ENCODE peak calls at places on chromosomes 7 and 10, in nine cellular contexts. One of them, this sample, is unnamed.

GRCh38 chr7:142822714-142823113 is 32.2 kb upstream of the EPHB6 start:
- DNase-seq in stimulated activated effector memory CD8-positive, alpha-beta T cell treated with anti-CD3 and anti-CD28 coated beads, Interleukin-12 subunit alpha, Interleukin-12 subunit beta, amount 100 ng/mL, for 72 hours: no peak
- DNase-seq in caudate nucleus: no peak
- DNase-seq in stimulated activated CD4-positive, alpha-beta T cell treated with anti-CD3 and anti-CD28 coated beads, TNF-alpha, amount 100 ng/mL, for 4 hours: no peak
- DNase-seq in stimulated activated naive B cell treated with anti-CD40 and anti-IgM and Interleukin-4, amounts not matched to agents 10 μg/mL and 1 μg/mL and 100 μg/mL, for 72 hours: no peak
- DNase-seq in NCI-H2107: no peak
- DNase-seq in non-pigmented ciliary epithelial cell: no peak
- DNase-seq in posterior cingulate gyrus: no peak
- DNase-seq in body of pancreas: no peak
- DNase-seq in this sample: no peak

GRCh38 chr10:6062101-6062771 is at the start of gene IL2RA:
- DNase-seq in stimulated activated effector memory CD8-positive, alpha-beta T cell treated with anti-CD3 and anti-CD28 coated beads, Interleukin-12 subunit alpha, Interleukin-12 subunit beta, amount 100 ng/mL, for 72 hours: peak
- DNase-seq in caudate nucleus: no peak
- DNase-seq in stimulated activated CD4-positive, alpha-beta T cell treated with anti-CD3 and anti-CD28 coated beads, TNF-alpha, amount 100 ng/mL, for 4 hours: peak
- DNase-seq in stimulated activated naive B cell treated with anti-CD40 and anti-IgM and Interleukin-4, amounts not matched to agents 10 μg/mL and 1 μg/mL and 100 μg/mL, for 72 hours: no peak
- DNase-seq in NCI-H2107: no peak
- DNase-seq in non-pigmented ciliary epithelial cell: no peak
- DNase-seq in posterior cingulate gyrus: no peak
- DNase-seq in body of pancreas: peak
- DNase-seq in this sample: no peak

GRCh38 chr7:26500749-26501352 is 209.2 kb downstream of the SNX10 start:
- DNase-seq in stimulated activated effector memory CD8-positive, alpha-beta T cell treated with anti-CD3 and anti-CD28 coated beads, Interleukin-12 subunit alpha, Interleukin-12 subunit beta, amount 100 ng/mL, for 72 hours: no peak
- DNase-seq in caudate nucleus: no peak
- DNase-seq in stimulated activated CD4-positive, alpha-beta T cell treated with anti-CD3 and anti-CD28 coated beads, TNF-alpha, amount 100 ng/mL, for 4 hours: no peak
- DNase-seq in stimulated activated naive B cell treated with anti-CD40 and anti-IgM and Interleukin-4, amounts not matched to agents 10 μg/mL and 1 μg/mL and 100 μg/mL, for 72 hours: no peak
- DNase-seq in NCI-H2107: no peak
- DNase-seq in non-pigmented ciliary epithelial cell: no peak
- DNase-seq in posterior cingulate gyrus: no peak
- DNase-seq in body of pancreas: no peak
- DNase-seq in this sample: no peak

GRCh38 chr10:71272122-71272771 is 46.8 kb upstream of the SLC29A3 start:
- DNase-seq in stimulated activated effector memory CD8-positive, alpha-beta T cell treated with anti-CD3 and anti-CD28 coated beads, Interleukin-12 subunit alpha, Interleukin-12 subunit beta, amount 100 ng/mL, for 72 hours: no peak
- DNase-seq in caudate nucleus: no peak
- DNase-seq in stimulated activated CD4-positive, alpha-beta T cell treated with anti-CD3 and anti-CD28 coated beads, TNF-alpha, amount 100 ng/mL, for 4 hours: no peak
- DNase-seq in stimulated activated naive B cell treated with anti-CD40 and anti-IgM and Interleukin-4, amounts not matched to agents 10 μg/mL and 1 μg/mL and 100 μg/mL, for 72 hours: no peak
- DNase-seq in NCI-H2107: no peak
- DNase-seq in non-pigmented ciliary epithelial cell: peak
- DNase-seq in posterior cingulate gyrus: peak
- DNase-seq in body of pancreas: no peak
- DNase-seq in this sample: no peak

GRCh38 chr7:15686957-15687644 is 618 bp upstream of the MEOX2 start:
- DNase-seq in stimulated activated effector memory CD8-positive, alpha-beta T cell treated with anti-CD3 and anti-CD28 coated beads, Interleukin-12 subunit alpha, Interleukin-12 subunit beta, amount 100 ng/mL, for 72 hours: no peak
- DNase-seq in caudate nucleus: no peak
- DNase-seq in stimulated activated CD4-positive, alpha-beta T cell treated with anti-CD3 and anti-CD28 coated beads, TNF-alpha, amount 100 ng/mL, for 4 hours: no peak
- DNase-seq in stimulated activated naive B cell treated with anti-CD40 and anti-IgM and Interleukin-4, amounts not matched to agents 10 μg/mL and 1 μg/mL and 100 μg/mL, for 72 hours: no peak
- DNase-seq in NCI-H2107: no peak
- DNase-seq in non-pigmented ciliary epithelial cell: no peak
- DNase-seq in posterior cingulate gyrus: no peak
- DNase-seq in body of pancreas: no peak
- DNase-seq in this sample: no peak

GRCh38 chr10:63665765-63666164 is 144.6 kb downstream of the REEP3 start:
- DNase-seq in stimulated activated effector memory CD8-positive, alpha-beta T cell treated with anti-CD3 and anti-CD28 coated beads, Interleukin-12 subunit alpha, Interleukin-12 subunit beta, amount 100 ng/mL, for 72 hours: no peak
- DNase-seq in caudate nucleus: no peak
- DNase-seq in stimulated activated CD4-positive, alpha-beta T cell treated with anti-CD3 and anti-CD28 coated beads, TNF-alpha, amount 100 ng/mL, for 4 hours: no peak
- DNase-seq in stimulated activated naive B cell treated with anti-CD40 and anti-IgM and Interleukin-4, amounts not matched to agents 10 μg/mL and 1 μg/mL and 100 μg/mL, for 72 hours: no peak
- DNase-seq in NCI-H2107: no peak
- DNase-seq in non-pigmented ciliary epithelial cell: no peak
- DNase-seq in posterior cingulate gyrus: no peak
- DNase-seq in body of pancreas: no peak
- DNase-seq in this sample: no peak

GRCh38 chr7:18430810-18431209 is 64.7 kb upstream of the HDAC9 start:
- DNase-seq in stimulated activated effector memory CD8-positive, alpha-beta T cell treated with anti-CD3 and anti-CD28 coated beads, Interleukin-12 subunit alpha, Interleukin-12 subunit beta, amount 100 ng/mL, for 72 hours: no peak
- DNase-seq in caudate nucleus: no peak
- DNase-seq in stimulated activated CD4-positive, alpha-beta T cell treated with anti-CD3 and anti-CD28 coated beads, TNF-alpha, amount 100 ng/mL, for 4 hours: no peak
- DNase-seq in stimulated activated naive B cell treated with anti-CD40 and anti-IgM and Interleukin-4, amounts not matched to agents 10 μg/mL and 1 μg/mL and 100 μg/mL, for 72 hours: no peak
- DNase-seq in NCI-H2107: no peak
- DNase-seq in non-pigmented ciliary epithelial cell: no peak
- DNase-seq in posterior cingulate gyrus: no peak
- DNase-seq in body of pancreas: no peak
- DNase-seq in this sample: no peak

GRCh38 chr10:44306147-44306710 is 78.7 kb downstream of the CXCL12 start:
- DNase-seq in stimulated activated effector memory CD8-positive, alpha-beta T cell treated with anti-CD3 and anti-CD28 coated beads, Interleukin-12 subunit alpha, Interleukin-12 subunit beta, amount 100 ng/mL, for 72 hours: no peak
- DNase-seq in caudate nucleus: no peak
- DNase-seq in stimulated activated CD4-positive, alpha-beta T cell treated with anti-CD3 and anti-CD28 coated beads, TNF-alpha, amount 100 ng/mL, for 4 hours: no peak
- DNase-seq in stimulated activated naive B cell treated with anti-CD40 and anti-IgM and Interleukin-4, amounts not matched to agents 10 μg/mL and 1 μg/mL and 100 μg/mL, for 72 hours: no peak
- DNase-seq in NCI-H2107: no peak
- DNase-seq in non-pigmented ciliary epithelial cell: no peak
- DNase-seq in posterior cingulate gyrus: no peak
- DNase-seq in body of pancreas: peak
- DNase-seq in this sample: no peak

GRCh38 chr10:30781571-30782542 is 152.3 kb upstream of the LYZL2 start:
- DNase-seq in stimulated activated effector memory CD8-positive, alpha-beta T cell treated with anti-CD3 and anti-CD28 coated beads, Interleukin-12 subunit alpha, Interleukin-12 subunit beta, amount 100 ng/mL, for 72 hours: no peak
- DNase-seq in caudate nucleus: peak
- DNase-seq in stimulated activated CD4-positive, alpha-beta T cell treated with anti-CD3 and anti-CD28 coated beads, TNF-alpha, amount 100 ng/mL, for 4 hours: no peak
- DNase-seq in stimulated activated naive B cell treated with anti-CD40 and anti-IgM and Interleukin-4, amounts not matched to agents 10 μg/mL and 1 μg/mL and 100 μg/mL, for 72 hours: no peak
- DNase-seq in NCI-H2107: no peak
- DNase-seq in non-pigmented ciliary epithelial cell: no peak
- DNase-seq in posterior cingulate gyrus: peak
- DNase-seq in body of pancreas: no peak
- DNase-seq in this sample: no peak

GRCh38 chr10:72954596-72955569 is at the start of gene PLA2G12B:
- DNase-seq in stimulated activated effector memory CD8-positive, alpha-beta T cell treated with anti-CD3 and anti-CD28 coated beads, Interleukin-12 subunit alpha, Interleukin-12 subunit beta, amount 100 ng/mL, for 72 hours: no peak
- DNase-seq in caudate nucleus: no peak
- DNase-seq in stimulated activated CD4-positive, alpha-beta T cell treated with anti-CD3 and anti-CD28 coated beads, TNF-alpha, amount 100 ng/mL, for 4 hours: no peak
- DNase-seq in stimulated activated naive B cell treated with anti-CD40 and anti-IgM and Interleukin-4, amounts not matched to agents 10 μg/mL and 1 μg/mL and 100 μg/mL, for 72 hours: no peak
- DNase-seq in NCI-H2107: no peak
- DNase-seq in non-pigmented ciliary epithelial cell: no peak
- DNase-seq in posterior cingulate gyrus: no peak
- DNase-seq in body of pancreas: no peak
- DNase-seq in this sample: no peak

GRCh38 chr10:48670978-48671913 is 13.4 kb upstream of the WDFY4 start:
- DNase-seq in stimulated activated effector memory CD8-positive, alpha-beta T cell treated with anti-CD3 and anti-CD28 coated beads, Interleukin-12 subunit alpha, Interleukin-12 subunit beta, amount 100 ng/mL, for 72 hours: peak
- DNase-seq in caudate nucleus: no peak
- DNase-seq in stimulated activated CD4-positive, alpha-beta T cell treated with anti-CD3 and anti-CD28 coated beads, TNF-alpha, amount 100 ng/mL, for 4 hours: no peak
- DNase-seq in stimulated activated naive B cell treated with anti-CD40 and anti-IgM and Interleukin-4, amounts not matched to agents 10 μg/mL and 1 μg/mL and 100 μg/mL, for 72 hours: peak
- DNase-seq in NCI-H2107: no peak
- DNase-seq in non-pigmented ciliary epithelial cell: no peak
- DNase-seq in posterior cingulate gyrus: peak
- DNase-seq in body of pancreas: no peak
- DNase-seq in this sample: no peak

GRCh38 chr7:28155019-28155660 is 25.5 kb downstream of the JAZF1 start:
- DNase-seq in stimulated activated effector memory CD8-positive, alpha-beta T cell treated with anti-CD3 and anti-CD28 coated beads, Interleukin-12 subunit alpha, Interleukin-12 subunit beta, amount 100 ng/mL, for 72 hours: no peak
- DNase-seq in caudate nucleus: no peak
- DNase-seq in stimulated activated CD4-positive, alpha-beta T cell treated with anti-CD3 and anti-CD28 coated beads, TNF-alpha, amount 100 ng/mL, for 4 hours: no peak
- DNase-seq in stimulated activated naive B cell treated with anti-CD40 and anti-IgM and Interleukin-4, amounts not matched to agents 10 μg/mL and 1 μg/mL and 100 μg/mL, for 72 hours: peak
- DNase-seq in NCI-H2107: no peak
- DNase-seq in non-pigmented ciliary epithelial cell: no peak
- DNase-seq in posterior cingulate gyrus: no peak
- DNase-seq in body of pancreas: no peak
- DNase-seq in this sample: no peak

GRCh38 chr10:47060356-47060755 is 149.1 kb downstream of the PTPN20 start:
- DNase-seq in stimulated activated effector memory CD8-positive, alpha-beta T cell treated with anti-CD3 and anti-CD28 coated beads, Interleukin-12 subunit alpha, Interleukin-12 subunit beta, amount 100 ng/mL, for 72 hours: no peak
- DNase-seq in caudate nucleus: no peak
- DNase-seq in stimulated activated CD4-positive, alpha-beta T cell treated with anti-CD3 and anti-CD28 coated beads, TNF-alpha, amount 100 ng/mL, for 4 hours: no peak
- DNase-seq in stimulated activated naive B cell treated with anti-CD40 and anti-IgM and Interleukin-4, amounts not matched to agents 10 μg/mL and 1 μg/mL and 100 μg/mL, for 72 hours: no peak
- DNase-seq in NCI-H2107: no peak
- DNase-seq in non-pigmented ciliary epithelial cell: no peak
- DNase-seq in posterior cingulate gyrus: no peak
- DNase-seq in body of pancreas: no peak
- DNase-seq in this sample: no peak

GRCh38 chr7:44959433-44959951 is 19.3 kb downstream of the MYO1G start:
- DNase-seq in stimulated activated effector memory CD8-positive, alpha-beta T cell treated with anti-CD3 and anti-CD28 coated beads, Interleukin-12 subunit alpha, Interleukin-12 subunit beta, amount 100 ng/mL, for 72 hours: peak
- DNase-seq in caudate nucleus: no peak
- DNase-seq in stimulated activated CD4-positive, alpha-beta T cell treated with anti-CD3 and anti-CD28 coated beads, TNF-alpha, amount 100 ng/mL, for 4 hours: no peak
- DNase-seq in stimulated activated naive B cell treated with anti-CD40 and anti-IgM and Interleukin-4, amounts not matched to agents 10 μg/mL and 1 μg/mL and 100 μg/mL, for 72 hours: no peak
- DNase-seq in NCI-H2107: no peak
- DNase-seq in non-pigmented ciliary epithelial cell: no peak
- DNase-seq in posterior cingulate gyrus: peak
- DNase-seq in body of pancreas: no peak
- DNase-seq in this sample: peak

GRCh38 chr10:110083884-110084283 is 76.1 kb downstream of the ADD3 start:
- DNase-seq in stimulated activated effector memory CD8-positive, alpha-beta T cell treated with anti-CD3 and anti-CD28 coated beads, Interleukin-12 subunit alpha, Interleukin-12 subunit beta, amount 100 ng/mL, for 72 hours: no peak
- DNase-seq in caudate nucleus: no peak
- DNase-seq in stimulated activated CD4-positive, alpha-beta T cell treated with anti-CD3 and anti-CD28 coated beads, TNF-alpha, amount 100 ng/mL, for 4 hours: no peak
- DNase-seq in stimulated activated naive B cell treated with anti-CD40 and anti-IgM and Interleukin-4, amounts not matched to agents 10 μg/mL and 1 μg/mL and 100 μg/mL, for 72 hours: no peak
- DNase-seq in NCI-H2107: no peak
- DNase-seq in non-pigmented ciliary epithelial cell: no peak
- DNase-seq in posterior cingulate gyrus: no peak
- DNase-seq in body of pancreas: no peak
- DNase-seq in this sample: no peak

GRCh38 chr7:94655884-94656657 is at the start of gene SGCE:
- DNase-seq in stimulated activated effector memory CD8-positive, alpha-beta T cell treated with anti-CD3 and anti-CD28 coated beads, Interleukin-12 subunit alpha, Interleukin-12 subunit beta, amount 100 ng/mL, for 72 hours: peak
- DNase-seq in caudate nucleus: peak
- DNase-seq in stimulated activated CD4-positive, alpha-beta T cell treated with anti-CD3 and anti-CD28 coated beads, TNF-alpha, amount 100 ng/mL, for 4 hours: no peak
- DNase-seq in stimulated activated naive B cell treated with anti-CD40 and anti-IgM and Interleukin-4, amounts not matched to agents 10 μg/mL and 1 μg/mL and 100 μg/mL, for 72 hours: peak
- DNase-seq in NCI-H2107: peak
- DNase-seq in non-pigmented ciliary epithelial cell: no peak
- DNase-seq in posterior cingulate gyrus: peak
- DNase-seq in body of pancreas: peak
- DNase-seq in this sample: peak

This sample was measured in mesenteric fat pad.